ENCODE peak calls at places on chromosomes 5 and 9, in six cellular contexts. E is pancreas, O is endodermal cell, B is GM10248, Q is neural crest cell, Z is choroid plexus epithelial cell. U is an unnamed sample.
A peak's percentile ranks its signal among the peaks of the same experiment; 100 is the strongest.

GRCh38 chr9:109806506-109807115 is 26.6 kb downstream of the PALM2AKAP2 start:
- DNase-seq in O (no peak), Q (no peak), Z (peak; percentile 58), B (no peak), E (no peak), U (no peak)

GRCh38 chr5:173513521-173513991 is 102.9 kb downstream of the BOD1 start:
- DNase-seq in E (no peak), Q (no peak), B (no peak), O (no peak), Z (peak; percentile 49), U (no peak)

GRCh38 chr9:624935-625505 is 216.5 kb upstream of the DMRT1 start:
- DNase-seq in E (no peak), B (no peak), Q (no peak), O (no peak), Z (no peak), U (no peak)

GRCh38 chr5:58998539-58998938 is 415.7 kb downstream of the RAB3C start:
- DNase-seq in B (no peak), E (no peak), O (no peak), Z (no peak), Q (no peak), U (no peak)

GRCh38 chr9:134163374-134164196 is 779 bp downstream of the RNU6ATAC start:
- DNase-seq in B (peak; percentile 52), Q (peak; percentile 36), E (peak; percentile 79), O (peak; percentile 77), Z (peak; percentile 54), U (peak; percentile 65)

GRCh38 chr9:23945897-23946296 is 119.9 kb upstream of the ELAVL2 start:
- DNase-seq in O (no peak), Q (no peak), B (no peak), Z (no peak), E (no peak), U (no peak)

GRCh38 chr9:19231126-19232035 is 888 bp downstream of the DENND4C start:
- DNase-seq in Q (no peak), O (no peak), E (no peak), Z (peak; percentile 26), B (peak; percentile 28), U (no peak)

GRCh38 chr9:128551652-128552152 is 685 bp upstream of the SPTAN1 start:
- DNase-seq in Q (no peak), E (no peak), Z (peak; percentile 39), O (no peak), B (no peak), U (no peak)

GRCh38 chr9:21160178-21160577 is 6.3 kb downstream of the IFNA21 start:
- DNase-seq in E (no peak), B (peak; percentile 24), O (no peak), Q (no peak), Z (peak; percentile 51), U (no peak)

GRCh38 chr5:140114341-140115185 is 654 bp downstream of the PURA start:
- DNase-seq in O (peak; percentile 85), E (peak; percentile 83), Z (peak; percentile 76), B (peak; percentile 38), Q (peak; percentile 49), U (peak; percentile 68)

GRCh38 chr5:153618857-153619256 is 128.4 kb downstream of the GRIA1 start:
- DNase-seq in O (no peak), B (no peak), E (no peak), Z (no peak), Q (no peak), U (no peak)

GRCh38 chr5:38825494-38825893 is 20.3 kb upstream of the OSMR start:
- DNase-seq in Q (no peak), B (no peak), O (no peak), Z (peak; percentile 49), E (no peak), U (no peak)

GRCh38 chr9:38277601-38278200 is 114.8 kb upstream of the ALDH1B1 start:
- DNase-seq in O (no peak), Z (no peak), E (no peak), B (no peak), Q (no peak), U (no peak)

GRCh38 chr9:21110708-21111576 is 30.7 kb downstream of the IFNW1 start:
- DNase-seq in Q (peak; percentile 6), E (no peak), Z (peak; percentile 89), O (no peak), B (peak; percentile 42), U (no peak)

GRCh38 chr9:127450170-127450830 is 906 bp downstream of the RPL12 start:
- DNase-seq in Z (peak; percentile 40), Q (no peak), O (peak; percentile 55), E (no peak), B (no peak), U (no peak)

GRCh38 chr9:35842795-35843194 is 13.8 kb downstream of the TMEM8B start:
- DNase-seq in B (peak; percentile 79), Q (no peak), E (no peak), O (no peak), Z (no peak), U (no peak)

GRCh38 chr5:101561018-101561417 is 657.9 kb upstream of the ST8SIA4 start:
- DNase-seq in E (no peak), Z (no peak), O (no peak), B (no peak), Q (no peak), U (no peak)

GRCh38 chr9:129281506-129282145 is 103.6 kb upstream of the IER5L start:
- DNase-seq in E (no peak), Q (no peak), O (peak; percentile 45), B (no peak), Z (no peak), U (no peak)

GRCh38 chr5:124806026-124806856 is 59.8 kb upstream of the ZNF608 start:
- DNase-seq in E (peak; percentile 91), Z (peak; percentile 98), Q (peak; percentile 45), O (peak; percentile 70), B (no peak), U (peak; percentile 48)

GRCh38 chr5:124927735-124928134 is 181.3 kb upstream of the ZNF608 start:
- DNase-seq in Q (no peak), O (no peak), B (no peak), Z (peak; percentile 58), E (no peak), U (no peak)

GRCh38 chr9:105911104-105911911 is 217.0 kb downstream of the TMEM38B start:
- DNase-seq in O (peak; percentile 70), E (no peak), Z (peak; percentile 23), B (no peak), Q (no peak), U (no peak)

GRCh38 chr5:54234304-54234938 is 76.0 kb downstream of the ARL15 start:
- DNase-seq in B (peak; percentile 43), E (no peak), Z (peak; percentile 83), O (no peak), Q (no peak), U (no peak)

GRCh38 chr5:74201334-74202081 is 439.0 kb downstream of the ENC1 start:
- DNase-seq in Q (no peak), O (no peak), E (peak; percentile 63), B (peak; percentile 39), Z (peak; percentile 36), U (no peak)

GRCh38 chr5:8577792-8578191 is 708.8 kb downstream of the MTRR start:
- DNase-seq in B (no peak), O (no peak), E (no peak), Q (no peak), Z (peak; percentile 47), U (no peak)

GRCh38 chr5:112614285-112614684 is 123.4 kb upstream of the APC start:
- DNase-seq in Q (no peak), E (no peak), B (no peak), O (no peak), Z (no peak), U (no peak)

GRCh38 chr9:110446171-110446570 is 108.5 kb upstream of the TXNDC8 start:
- DNase-seq in Q (no peak), O (no peak), B (no peak), E (no peak), Z (peak; percentile 8), U (no peak)

GRCh38 chr9:98977246-98977681 is 33.6 kb downstream of the COL15A1 start:
- DNase-seq in E (peak; percentile 73), B (no peak), Z (no peak), O (no peak), Q (no peak), U (no peak)

GRCh38 chr9:107888773-107889227 is 399.2 kb upstream of the KLF4 start:
- DNase-seq in Q (no peak), B (no peak), Z (no peak), O (no peak), E (no peak), U (no peak)

GRCh38 chr9:137618105-137619067 is at the start of gene EHMT1:
- DNase-seq in Q (peak; percentile 87), O (peak; percentile 94), E (peak; percentile 97), Z (peak; percentile 84), B (peak; percentile 98), U (peak; percentile 88)
- TF ChIP-seq CTCF in Q (no peak), O (no peak), E (no peak), Z (peak; percentile 6), B (no peak), U (no peak)

DNA sequence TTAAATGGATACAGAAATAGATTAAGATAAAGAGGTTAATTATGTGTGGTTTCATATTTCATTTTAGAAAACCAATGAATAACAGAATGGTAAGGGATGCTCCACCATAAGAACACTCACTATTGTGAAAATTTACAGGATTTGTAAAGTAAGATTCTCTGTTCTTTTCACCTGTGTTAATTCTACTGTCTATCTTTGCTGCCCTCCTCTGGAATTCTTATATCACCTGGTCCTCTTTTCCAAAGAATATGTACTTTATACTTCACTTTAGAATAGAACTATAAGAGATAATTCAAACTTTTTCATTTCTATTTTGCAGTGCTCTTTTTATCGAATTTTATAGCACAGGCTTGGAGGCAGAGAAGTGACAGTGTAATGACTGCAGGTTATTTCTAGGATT is 213.4 kb downstream of the LURAP1L start:
- DNase-seq in E (no peak), Q (no peak), Z (peak; percentile 5), B (no peak), O (no peak), U (no peak)
- TF ChIP-seq CTCF in E (no peak), Q (no peak), Z (no peak), B (no peak), O (peak; percentile 33), U (no peak)

GRCh38 chr9:16726023-16726422 is 144.4 kb downstream of the BNC2 start:
- DNase-seq in Q (no peak), O (peak; percentile 51), Z (peak; percentile 77), E (no peak), B (no peak), U (no peak)
- TF ChIP-seq CTCF in Q (peak; percentile 38), O (no peak), Z (peak; percentile 21), E (no peak), B (no peak), U (no peak)

DNA sequence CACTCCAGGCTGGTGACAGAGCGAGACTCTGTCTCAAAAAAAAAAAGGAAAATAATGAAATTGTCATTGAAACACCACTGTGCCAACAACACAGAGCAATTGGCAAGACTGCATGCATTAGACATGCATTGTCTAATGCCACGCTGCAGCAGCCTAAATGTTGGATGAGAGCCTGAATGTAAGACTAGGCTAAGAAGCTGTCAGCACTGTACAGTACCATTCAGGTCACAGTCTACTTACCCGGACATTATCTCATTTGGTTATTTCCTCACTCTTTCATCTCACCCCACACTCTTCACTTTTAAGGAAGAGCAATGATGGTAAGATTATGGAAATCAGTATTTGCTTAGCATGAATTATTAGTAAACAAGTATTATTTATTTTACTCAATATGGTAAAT is 31.3 kb upstream of the PPP2CA start:
- DNase-seq in E (no peak), Q (no peak), B (no peak), O (no peak), Z (no peak), U (no peak)
- TF ChIP-seq CTCF in E (no peak), Q (no peak), B (no peak), O (no peak), Z (no peak), U (no peak)